ENCODE peak calls at places on chromosomes 11 and 22, in eight cellular contexts. A, J, N, L, T, H, Y and G are unnamed samples.

GRCh38 chr11:130945945-130946344 is 29.7 kb upstream of the SNX19 start:
- DNase-seq in J (no peak), A (peak; percentile 67), T (no peak), Y (no peak), L (no peak), N (no peak), H (no peak), G (peak; percentile 64)

GRCh38 chr11:121039971-121040613 is 16.2 kb downstream of the TBCEL start:
- DNase-seq in Y (no peak), N (no peak), A (no peak), J (no peak), T (no peak), H (no peak), L (no peak), G (no peak)

GRCh38 chr11:115185507-115185906 is 318.7 kb downstream of the CADM1 start:
- DNase-seq in A (no peak), H (no peak), J (no peak), Y (no peak), N (no peak), L (no peak), T (no peak), G (no peak)

GRCh38 chr11:55970935-55971334 is 1.2 kb upstream of the OR10AG1 start:
- DNase-seq in Y (no peak), T (no peak), N (no peak), J (no peak), L (no peak), H (no peak), A (no peak), G (no peak)

GRCh38 chr22:21632237-21632895 is at the start of gene CCDC116:
- DNase-seq in Y (no peak), L (peak; percentile 2), H (no peak), J (no peak), N (peak; percentile 39), A (no peak), T (peak; percentile 90), G (no peak)

GRCh38 chr11:69534166-69534530 is 52.7 kb downstream of the LINC01488 start:
- DNase-seq in T (no peak), A (no peak), J (no peak), H (no peak), L (no peak), N (no peak), Y (no peak), G (no peak)

GRCh38 chr22:39567135-39567946 is 3.2 kb upstream of the CACNA1I start:
- DNase-seq in J (no peak), A (no peak), L (peak; percentile 8), H (peak; percentile 14), Y (no peak), N (peak; percentile 12), T (peak; percentile 62), G (no peak)

GRCh38 chr22:49656291-49656851 is 171.3 kb downstream of the BRD1 start:
- DNase-seq in J (no peak), L (no peak), H (no peak), A (no peak), Y (no peak), T (no peak), N (no peak), G (no peak)

GRCh38 chr22:45223304-45224117 is 17.2 kb downstream of the KIAA0930 start:
- DNase-seq in L (no peak), A (no peak), N (no peak), J (no peak), Y (no peak), T (no peak), H (no peak), G (no peak)

GRCh38 chr11:58179648-58180047 is 9.2 kb upstream of the OR9Q2 start:
- DNase-seq in J (no peak), Y (no peak), A (no peak), H (no peak), N (no peak), L (peak; percentile 12), T (no peak), G (no peak)

GRCh38 chr22:30824096-30824495 is 129.4 kb downstream of the OSBP2 start:
- DNase-seq in L (no peak), T (no peak), H (no peak), A (no peak), J (no peak), Y (no peak), N (no peak), G (no peak)

GRCh38 chr22:49814164-49814686 is 13.4 kb downstream of the BRD1 start:
- DNase-seq in H (no peak), T (no peak), Y (no peak), L (no peak), N (no peak), J (no peak), A (no peak), G (no peak)

GRCh38 chr11:28963189-28963588 is 855.0 kb downstream of the METTL15 start:
- DNase-seq in L (no peak), A (peak; percentile 80), T (no peak), H (no peak), J (no peak), N (no peak), Y (no peak), G (no peak)

GRCh38 chr11:73958521-73959141 is 7.8 kb downstream of the DNAJB13 start:
- DNase-seq in L (no peak), A (no peak), T (peak; percentile 40), H (no peak), J (no peak), N (no peak), Y (no peak), G (no peak)

GRCh38 chr22:26786398-26786797 is 129.0 kb downstream of the MIAT start:
- DNase-seq in L (no peak), N (no peak), Y (no peak), T (no peak), H (no peak), J (no peak), A (no peak), G (no peak)

GRCh38 chr11:68750197-68750987 is 928 bp downstream of the TESMIN start:
- DNase-seq in J (no peak), A (no peak), L (no peak), N (peak; percentile 3), T (peak; percentile 94), Y (no peak), H (no peak), G (no peak)

GRCh38 chr11:47889714-47890441 is 41.7 kb upstream of the NUP160 start:
- DNase-seq in L (no peak), H (no peak), T (no peak), A (no peak), J (no peak), N (no peak), Y (no peak), G (no peak)

GRCh38 chr11:67613960-67614715 is 7.4 kb downstream of the NDUFV1 start:
- DNase-seq in L (peak; percentile 43), H (peak; percentile 78), Y (peak; percentile 22), T (peak; percentile 91), A (peak; percentile 60), N (peak; percentile 61), J (peak; percentile 24), G (peak; percentile 51)

GRCh38 chr11:128860571-128861361 is 6.3 kb downstream of the KCNJ1 start:
- DNase-seq in H (no peak), L (no peak), Y (no peak), J (no peak), A (peak; percentile 97), N (no peak), T (no peak), G (no peak)

GRCh38 chr22:29306830-29307657 is 594 bp downstream of the GAS2L1 start:
- DNase-seq in H (no peak), Y (peak; percentile 83), N (no peak), L (peak; percentile 67), A (peak; percentile 82), J (peak; percentile 52), T (peak; percentile 98), G (peak; percentile 80)

GRCh38 chr11:116413861-116414260 is 358.9 kb downstream of the BUD13 start:
- DNase-seq in L (peak; percentile 94), A (no peak), J (peak; percentile 98), Y (no peak), H (no peak), T (no peak), N (no peak), G (no peak)

GRCh38 chr11:70158201-70158600 is 44.9 kb upstream of the FADD start:
- DNase-seq in Y (no peak), H (no peak), L (no peak), N (no peak), T (peak; percentile 93), J (no peak), A (no peak), G (no peak)

GRCh38 chr11:118834428-118835028 is 43.6 kb upstream of the DDX6 start:
- DNase-seq in N (no peak), A (peak; percentile 13), Y (no peak), J (no peak), T (no peak), L (no peak), H (no peak), G (no peak)

GRCh38 chr11:62018978-62019664 is 51.7 kb upstream of the FTH1 start:
- DNase-seq in T (no peak), L (no peak), J (no peak), Y (no peak), A (no peak), H (no peak), N (no peak), G (no peak)

GRCh38 chr22:26541167-26541819 is 29.0 kb upstream of the TFIP11 start:
- DNase-seq in Y (no peak), N (no peak), H (no peak), A (no peak), L (no peak), J (no peak), T (peak; percentile 50), G (no peak)

GRCh38 chr11:131870305-131870704 is 499.9 kb downstream of the NTM start:
- DNase-seq in T (no peak), J (no peak), Y (no peak), A (no peak), N (no peak), L (no peak), H (no peak), G (no peak)

GRCh38 chr11:99015634-99016454 is 4.9 kb upstream of the CNTN5 start:
- DNase-seq in H (no peak), L (peak; percentile 85), A (peak; percentile 27), T (peak; percentile 30), N (no peak), Y (peak; percentile 58), J (peak; percentile 63), G (no peak)

GRCh38 chr11:10478574-10479550 is 23.8 kb downstream of the AMPD3 start:
- DNase-seq in A (no peak), H (no peak), N (no peak), L (no peak), J (no peak), T (no peak), Y (no peak), G (no peak)

GRCh38 chr11:19938866-19939265 is 221.4 kb downstream of the DBX1 start:
- DNase-seq in Y (no peak), J (no peak), N (no peak), H (no peak), T (no peak), L (peak; percentile 84), A (no peak), G (no peak)

GRCh38 chr11:102260241-102260640 is 57.0 kb upstream of the BIRC3 start:
- DNase-seq in A (no peak), N (no peak), T (no peak), L (no peak), Y (peak; percentile 46), J (no peak), H (no peak), G (no peak)

GRCh38 chr11:44654057-44654456 is 72.7 kb upstream of the TSPAN18 start:
- DNase-seq in T (no peak), L (no peak), A (no peak), H (no peak), N (no peak), Y (no peak), J (no peak), G (no peak)

GRCh38 chr11:13343931-13344717 is 66.5 kb downstream of the BMAL1 start:
- DNase-seq in L (peak; percentile 87), Y (peak; percentile 77), N (peak; percentile 51), T (peak; percentile 76), A (peak; percentile 75), J (peak; percentile 48), H (peak; percentile 54), G (peak; percentile 64)

GRCh38 chr11:132453411-132453810 is 1078.9 kb downstream of the OPCML start:
- DNase-seq in J (no peak), H (no peak), N (no peak), Y (no peak), L (no peak), T (no peak), A (peak; percentile 9), G (no peak)

GRCh38 chr11:48169706-48170105 is 46.9 kb upstream of the OR4B1 start:
- DNase-seq in L (no peak), T (no peak), H (no peak), A (no peak), Y (no peak), J (no peak), N (no peak), G (no peak)